ENCODE peak calls at places on chromosomes 11 and 22, in six cellular contexts. M is skeletal muscle cell; S is hypothalamus; K is activated CD4-positive, alpha-beta T cell treated with anti-CD3 and anti-CD28 coated beads, Interleukin-2, amount 50 U/mL, for 48 hours; T is astrocyte of the spinal cord; Z is ACHN. Q is an unnamed sample.

GRCh38 chr11:299951-300735 is 817 bp upstream of the IFITM5 start:
- DNase-seq in M (no peak), S (no peak), K (no peak), T (no peak), Z (no peak), Q (no peak)

GRCh38 chr11:20627026-20627425 is 27.6 kb downstream of the SLC6A5 start:
- DNase-seq in M (no peak), S (no peak), K (no peak), T (no peak), Z (no peak), Q (no peak)

GRCh38 chr11:77633856-77634425 is 3.7 kb downstream of the CLNS1A start:
- DNase-seq in M (no peak), S (no peak), K (no peak), T (no peak), Z (no peak), Q (no peak)

GRCh38 chr11:118536726-118537125 is 5.7 kb downstream of the TMEM25 start:
- DNase-seq in M (no peak), S (no peak), K (no peak), T (no peak), Z (no peak), Q (no peak)

GRCh38 chr11:114061053-114062049 is 1.8 kb downstream of the ZBTB16 start:
- DNase-seq in M (no peak), S (no peak), K (no peak), T (peak; percentile 40), Z (no peak), Q (no peak)

GRCh38 chr11:102287963-102288744 is 29.1 kb upstream of the BIRC3 start:
- DNase-seq in M (no peak), S (no peak), K (peak; percentile 28), T (peak; percentile 77), Z (peak; percentile 77), Q (peak; percentile 47)

GRCh38 chr11:118930152-118930712 is 4.5 kb upstream of the BCL9L start:
- DNase-seq in M (no peak), S (peak; percentile 47), K (peak; percentile 96), T (peak; percentile 78), Z (peak; percentile 83), Q (no peak)

GRCh38 chr22:42376721-42377177 is 55.5 kb downstream of the NFAM1 start:
- DNase-seq in M (no peak), S (no peak), K (no peak), T (no peak), Z (no peak), Q (no peak)

GRCh38 chr11:30585067-30585891 is 874 bp downstream of the MPPED2 start:
- DNase-seq in M (no peak), S (peak; percentile 27), K (no peak), T (no peak), Z (no peak), Q (no peak)

GRCh38 chr22:46001426-46002106 is 24.6 kb upstream of the WNT7B start:
- DNase-seq in M (no peak), S (no peak), K (no peak), T (peak; percentile 60), Z (no peak), Q (no peak)